ENCODE peak calls at places on chromosomes 12 and 14, in five cellular contexts. U, D, A, Q and G are unnamed samples.

GRCh38 chr12:52200783-52201519 is 9.1 kb upstream of the KRT80 start:
- DNase-seq in U (no peak), D (no peak), A (no peak), Q (no peak), G (no peak)

GRCh38 chr14:51823706-51824105 is 36.7 kb upstream of the GNG2 start:
- DNase-seq in U (peak), D (peak), A (no peak), Q (no peak), G (peak)

GRCh38 chr12:132024758-132025157 is 75.0 kb downstream of the EP400 start:
- DNase-seq in U (no peak), D (no peak), A (no peak), Q (no peak), G (no peak)

GRCh38 chr14:94474581-94475031 is 1.4 kb downstream of the SERPINA9 start:
- DNase-seq in U (peak), D (no peak), A (no peak), Q (no peak), G (no peak)

GRCh38 chr12:52900166-52900895 is 4.5 kb downstream of the KRT8 start:
- DNase-seq in U (no peak), D (no peak), A (no peak), Q (no peak), G (no peak)

GRCh38 chr12:67710582-67710981 is 62.0 kb downstream of the DYRK2 start:
- DNase-seq in U (peak), D (peak), A (peak), Q (no peak), G (peak)

GRCh38 chr14:72600551-72601330 is 293.2 kb downstream of the DPF3 start:
- DNase-seq in U (no peak), D (no peak), A (no peak), Q (no peak), G (no peak)

GRCh38 chr14:65704850-65705249 is 292.3 kb downstream of the FUT8 start:
- DNase-seq in U (peak), D (no peak), A (peak), Q (no peak), G (no peak)

GRCh38 chr14:34059037-34059924 is 108.4 kb upstream of the EGLN3 start:
- DNase-seq in U (no peak), D (no peak), A (no peak), Q (no peak), G (no peak)

GRCh38 chr12:46005823-46006222 is 15.4 kb upstream of the SCAF11 start:
- DNase-seq in U (no peak), D (no peak), A (no peak), Q (no peak), G (no peak)

GRCh38 chr12:20450591-20450990 is 82.3 kb downstream of the PDE3A start:
- DNase-seq in U (peak), D (no peak), A (no peak), Q (no peak), G (no peak)

GRCh38 chr12:84131076-84131475 is 781.5 kb downstream of the SLC6A15 start:
- DNase-seq in U (peak), D (peak), A (no peak), Q (no peak), G (peak)

GRCh38 chr12:8156845-8157244 is at the start of gene ZNF705A:
- DNase-seq in U (peak), D (peak), A (no peak), Q (no peak), G (peak)

GRCh38 chr12:112418248-112418595 is 525 bp upstream of the PTPN11 start:
- DNase-seq in U (no peak), D (no peak), A (peak), Q (no peak), G (no peak)

GRCh38 chr12:74732801-74733200 is 195.2 kb downstream of the ATXN7L3B start:
- DNase-seq in U (no peak), D (no peak), A (no peak), Q (no peak), G (no peak)

GRCh38 chr12:104738371-104738710 is 219.7 kb downstream of the SLC41A2 start:
- DNase-seq in U (no peak), D (no peak), A (no peak), Q (no peak), G (no peak)

GRCh38 chr14:44989497-44990440 is 27.8 kb downstream of the TOGARAM1 start:
- DNase-seq in U (no peak), D (no peak), A (no peak), Q (no peak), G (no peak)

GRCh38 chr14:104722938-104723650 is 935 bp upstream of the ADSS1 start:
- DNase-seq in U (no peak), D (no peak), A (no peak), Q (no peak), G (no peak)

GRCh38 chr14:78164226-78164853 is 5.8 kb upstream of the NRXN3 start:
- DNase-seq in U (no peak), D (no peak), A (no peak), Q (no peak), G (no peak)

GRCh38 chr12:68805592-68806120 is 2.3 kb upstream of the MDM2 start:
- DNase-seq in U (peak), D (no peak), A (no peak), Q (no peak), G (no peak)

DNA sequence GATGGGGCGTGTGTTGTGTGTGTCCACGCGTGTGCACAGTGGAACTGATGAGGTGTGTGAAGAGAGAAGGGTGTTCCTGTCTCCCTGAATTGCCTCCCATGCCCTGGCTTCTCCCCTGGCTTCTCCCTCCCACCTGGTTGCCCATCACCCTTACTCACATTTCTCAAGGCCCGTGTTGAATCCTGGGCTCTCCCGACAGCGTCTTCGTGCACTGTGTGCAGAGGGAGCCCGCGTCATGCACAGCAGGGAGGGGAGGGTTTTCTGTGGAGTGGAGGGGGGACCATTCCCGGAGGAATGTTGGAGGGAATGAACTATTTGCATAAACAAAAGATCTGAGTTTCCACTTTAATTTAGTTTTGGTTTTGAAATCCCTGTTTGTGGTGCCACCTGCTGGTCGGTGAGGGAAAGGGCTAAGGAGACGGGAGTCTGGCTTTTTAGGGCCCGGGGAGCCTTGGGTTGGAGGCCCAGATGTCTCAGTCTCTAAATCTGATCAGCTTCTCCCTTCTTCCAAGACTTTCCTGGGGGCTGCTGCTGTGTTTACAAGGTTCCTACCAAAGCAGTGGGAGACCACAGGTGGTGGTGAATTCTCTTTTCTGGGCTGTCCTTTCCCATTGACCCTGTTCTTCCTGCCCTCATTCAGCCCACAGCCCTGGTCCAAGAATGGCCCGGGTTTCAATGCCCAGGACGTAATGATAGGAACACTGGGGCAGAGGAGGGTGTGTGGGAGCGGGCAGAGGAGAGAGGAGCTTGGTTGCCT is at the start of gene C1R:
- DNase-seq in U (peak), D (peak), A (peak), Q (peak), G (peak)
- TF ChIP-seq CTCF in U (peak), D (peak), A (peak), Q (peak), G (peak)

GRCh38 chr12:130161261-130162231 is 718 bp upstream of the FZD10 start:
- DNase-seq in U (no peak), D (peak), A (no peak), Q (peak), G (no peak)
- H3K4me3 ChIP-seq in U (no peak), D (no peak), A (no peak), Q (peak), G (no peak)

GRCh38 chr12:117470804-117471203 is 109.4 kb upstream of the NOS1 start:
- DNase-seq in U (no peak), D (no peak), A (no peak), Q (no peak), G (no peak)
- TF ChIP-seq CTCF in U (peak), D (peak), A (peak), Q (peak), G (peak)

DNA sequence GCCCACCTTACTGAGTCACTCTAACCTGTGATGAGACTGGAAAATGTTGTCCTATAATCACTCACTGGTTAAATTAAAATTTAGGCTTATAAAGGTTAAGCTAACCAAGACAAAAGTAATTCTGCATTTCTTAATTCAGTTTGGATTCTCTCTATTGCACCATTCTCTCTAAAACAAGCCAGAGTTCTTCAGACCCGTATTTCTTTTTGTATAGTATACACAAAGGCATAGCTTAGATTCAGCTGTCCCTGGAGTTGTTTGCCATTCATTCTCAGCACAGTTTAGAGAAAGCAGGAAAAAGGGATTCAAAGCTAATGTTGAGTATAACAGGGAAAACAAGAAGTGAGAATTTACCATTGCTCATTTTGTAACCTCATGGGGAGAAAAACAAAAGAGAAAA is 7.3 kb downstream of the AREL1 start:
- DNase-seq in U (no peak), D (no peak), A (no peak), Q (no peak), G (peak)
- H3K4me3 ChIP-seq in U (no peak), D (no peak), A (no peak), Q (no peak), G (no peak)

GRCh38 chr12:27233814-27234213 is 10.3 kb upstream of the STK38L start:
- DNase-seq in U (no peak), D (no peak), A (no peak), Q (no peak), G (no peak)
- TF ChIP-seq CTCF in U (no peak), D (peak), A (no peak), Q (no peak), G (peak)

GRCh38 chr12:121789800-121790748 is 3.4 kb downstream of the RHOF start:
- DNase-seq in U (no peak), D (no peak), A (peak), Q (peak), G (peak)

GRCh38 chr12:121793836-121794531 is 496 bp upstream of the RHOF start:
- DNase-seq in U (peak), D (peak), A (peak), Q (peak), G (peak)

GRCh38 chr12:121792607-121793500 is 634 bp downstream of the RHOF start:
- DNase-seq in U (no peak), D (no peak), A (peak), Q (no peak), G (no peak)

GRCh38 chr12:121793501-121793835 is at the start of gene RHOF:
- DNase-seq in U (no peak), D (no peak), A (peak), Q (no peak), G (no peak)

GRCh38 chr12:121791671-121792496 is 1.6 kb downstream of the RHOF start:
- DNase-seq in U (no peak), D (no peak), A (no peak), Q (no peak), G (no peak)
- H3K4me3 ChIP-seq in U (no peak), D (no peak), A (peak), Q (no peak), G (no peak)

GRCh38 chr14:68249534-68250517 is 430.2 kb downstream of the RAD51B start:
- DNase-seq in U (peak), D (peak), A (no peak), Q (no peak), G (peak)

GRCh38 chr14:68251766-68252100 is 432.2 kb downstream of the RAD51B start:
- DNase-seq in U (no peak), D (no peak), A (no peak), Q (no peak), G (no peak)

GRCh38 chr14:68253381-68253780 is 433.8 kb downstream of the RAD51B start:
- DNase-seq in U (no peak), D (no peak), A (no peak), Q (no peak), G (no peak)

GRCh38 chr14:68248481-68249255 is 429.1 kb downstream of the RAD51B start:
- DNase-seq in U (peak), D (peak), A (peak), Q (peak), G (peak)

GRCh38 chr14:68250950-68251765 is 431.6 kb downstream of the RAD51B start:
- DNase-seq in U (no peak), D (no peak), A (no peak), Q (no peak), G (no peak)
- TF ChIP-seq CTCF in U (no peak), D (no peak), A (peak), Q (no peak), G (no peak)